ENCODE peak calls at places on chromosome 9, in nine cellular contexts. R is ovary; B is HepG2; O is BJ; G is body of pancreas; M is CD8-positive, alpha-beta memory T cell; S is CD4-positive, CD25-positive, alpha-beta regulatory T cell; A is DND-41; X is cardiac fibroblast. T is an unnamed sample.

GRCh38 chr9:7115606-7116005 is 357.8 kb downstream of the KDM4C start:
- DNase-seq in R (no peak), B (no peak), O (no peak), G (no peak), M (no peak), S (no peak), A (no peak), X (peak; percentile 14), T (no peak)

GRCh38 chr9:99823392-99824377 is 2.0 kb downstream of the NR4A3 start:
- DNase-seq in R (peak; percentile 63), B (no peak), O (no peak), G (peak; percentile 44), M (peak; percentile 48), S (peak; percentile 45), A (no peak), X (peak; percentile 47), T (no peak)

GRCh38 chr9:137487454-137488329 is 28.6 kb upstream of the NSMF start:
- DNase-seq in R (no peak), B (no peak), O (no peak), G (no peak), M (no peak), S (no peak), A (no peak), X (peak; percentile 34), T (no peak)

GRCh38 chr9:118418887-118419620 is 714.9 kb downstream of the TLR4 start:
- DNase-seq in R (no peak), B (no peak), O (no peak), G (peak; percentile 11), M (no peak), S (no peak), A (no peak), X (no peak), T (no peak)

GRCh38 chr9:100098241-100098886 is 436 bp downstream of the ERP44 start:
- DNase-seq in R (peak; percentile 44), B (peak; percentile 83), O (no peak), G (peak; percentile 71), M (peak; percentile 37), S (peak; percentile 41), A (peak; percentile 48), X (peak; percentile 53), T (no peak)

GRCh38 chr9:95605826-95606555 is 89.2 kb upstream of the PTCH1 start:
- DNase-seq in R (no peak), B (no peak), O (no peak), G (no peak), M (no peak), S (no peak), A (no peak), X (no peak), T (no peak)

GRCh38 chr9:98635374-98635773 is 73.4 kb downstream of the GABBR2 start:
- DNase-seq in R (no peak), B (no peak), O (no peak), G (no peak), M (no peak), S (no peak), A (no peak), X (no peak), T (no peak)

GRCh38 chr9:82553654-82554366 is 509.1 kb downstream of the RASEF start:
- DNase-seq in R (no peak), B (no peak), O (no peak), G (peak; percentile 25), M (no peak), S (no peak), A (no peak), X (no peak), T (no peak)

GRCh38 chr9:36193049-36193448 is 2.3 kb downstream of the CLTA start:
- DNase-seq in R (no peak), B (no peak), O (no peak), G (no peak), M (no peak), S (no peak), A (no peak), X (peak; percentile 16), T (no peak)

GRCh38 chr9:36191696-36192095 is 975 bp downstream of the CLTA start:
- DNase-seq in R (no peak), B (no peak), O (no peak), G (no peak), M (no peak), S (no peak), A (no peak), X (no peak), T (no peak)

GRCh38 chr9:36191290-36191645 is 547 bp downstream of the CLTA start:
- DNase-seq in R (no peak), B (no peak), O (no peak), G (no peak), M (peak; percentile 38), S (peak; percentile 30), A (peak; percentile 49), X (peak; percentile 28), T (no peak)

GRCh38 chr9:36190388-36191289 is at the start of gene CLTA:
- DNase-seq in R (peak; percentile 92), B (peak; percentile 99), O (peak; percentile 94), G (peak; percentile 97), M (peak; percentile 96), S (peak; percentile 95), A (peak; percentile 97), X (peak; percentile 99), T (peak; percentile 91)

DNA sequence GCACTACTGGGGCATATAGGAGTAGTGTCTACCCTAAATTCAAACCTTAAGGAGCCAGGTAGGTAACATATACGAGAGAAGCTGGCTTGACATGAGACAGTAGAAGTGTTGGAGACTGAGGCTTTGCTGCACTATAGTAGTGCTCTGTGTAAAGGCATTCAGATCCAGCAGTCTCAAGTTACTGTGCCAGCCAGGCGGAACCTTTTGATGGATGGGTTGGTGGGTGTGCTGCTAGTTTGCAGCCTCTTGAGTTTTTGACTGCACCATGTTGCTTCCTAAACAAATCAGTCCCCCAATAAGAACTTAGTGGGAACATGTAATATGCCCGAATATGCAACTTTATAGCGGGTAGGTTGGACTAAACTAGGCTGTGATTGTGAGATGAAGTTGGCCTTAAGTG is 1.5 kb downstream of the CLTA start:
- DNase-seq in R (no peak), B (no peak), O (no peak), G (no peak), M (no peak), S (no peak), A (no peak), X (peak; percentile 22), T (no peak)
- H3K4me3 ChIP-seq in R (peak overlapping the region; percentile 79), B (peak overlapping the region; percentile 85), O (peak overlapping the region; percentile 76), G (peak overlapping the region; percentile 94), M (peak overlapping the region; percentile 82), S (peak overlapping the region; percentile 93), A (peak overlapping the region; percentile 96), X (peak overlapping the region; percentile 73), T (peak overlapping the region; percentile 68)

GRCh38 chr9:130476151-130476730 is 31.5 kb downstream of the ASS1 start:
- DNase-seq in R (no peak), B (no peak), O (no peak), G (no peak), M (no peak), S (no peak), A (no peak), X (no peak), T (no peak)
- H3K4me3 ChIP-seq in R (no peak overlapping the region), B (no peak overlapping the region), O (no peak overlapping the region), G (no peak overlapping the region), M (no peak overlapping the region), S (no peak overlapping the region), A (no peak overlapping the region), X (no peak overlapping the region), T (no peak overlapping the region)

GRCh38 chr9:135419106-135419505 is 60.5 kb upstream of the PPP1R26 start:
- DNase-seq in R (no peak), B (no peak), O (no peak), G (no peak), M (no peak), S (no peak), A (no peak), X (no peak), T (no peak)

GRCh38 chr9:135416771-135417290 is 62.8 kb upstream of the PPP1R26 start:
- DNase-seq in R (no peak), B (no peak), O (no peak), G (no peak), M (no peak), S (no peak), A (no peak), X (no peak), T (no peak)

GRCh38 chr9:135423725-135424124 is 55.9 kb upstream of the PPP1R26 start:
- DNase-seq in R (no peak), B (no peak), O (no peak), G (no peak), M (no peak), S (no peak), A (no peak), X (no peak), T (no peak)

GRCh38 chr9:135418161-135418560 is 61.4 kb upstream of the PPP1R26 start:
- DNase-seq in R (no peak), B (no peak), O (no peak), G (no peak), M (no peak), S (no peak), A (no peak), X (no peak), T (no peak)

DNA sequence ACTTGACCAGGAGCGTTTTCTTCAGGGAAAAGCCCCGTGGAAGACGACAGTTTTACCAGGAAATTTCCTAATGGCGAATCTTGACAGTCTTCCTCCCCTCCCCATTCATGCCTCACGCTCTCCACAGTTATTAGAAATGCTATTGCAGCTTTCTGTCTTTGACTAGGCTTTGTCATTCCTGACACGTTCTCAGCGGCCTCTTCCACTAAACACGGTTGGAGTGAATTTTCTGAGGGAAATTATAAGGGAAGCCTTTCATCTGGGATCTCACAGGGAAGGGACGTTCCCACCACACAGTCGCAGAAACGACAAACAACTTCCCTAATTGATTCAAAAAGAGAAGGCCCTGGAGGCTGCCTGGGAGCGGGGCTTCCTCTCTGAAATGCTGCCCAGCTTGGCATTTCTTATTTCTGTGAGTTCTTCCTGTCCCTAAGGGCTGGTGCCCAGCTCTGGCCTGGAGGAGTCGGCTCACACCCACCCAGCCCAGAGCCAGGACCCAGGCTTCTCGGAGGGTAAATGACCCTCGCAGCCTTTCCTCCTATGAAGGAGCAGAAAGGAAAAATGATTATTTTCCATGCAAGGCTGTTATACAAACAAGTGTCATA is 57.1 kb upstream of the PPP1R26 start:
- DNase-seq in R (no peak), B (no peak), O (no peak), G (no peak), M (no peak), S (no peak), A (no peak), X (no peak), T (no peak)
- H3K4me3 ChIP-seq in R (no peak overlapping the region), B (no peak overlapping the region), O (no peak overlapping the region), G (no peak overlapping the region), M (no peak overlapping the region), S (no peak overlapping the region), A (no peak overlapping the region), X (no peak overlapping the region), T (no peak overlapping the region)

DNA sequence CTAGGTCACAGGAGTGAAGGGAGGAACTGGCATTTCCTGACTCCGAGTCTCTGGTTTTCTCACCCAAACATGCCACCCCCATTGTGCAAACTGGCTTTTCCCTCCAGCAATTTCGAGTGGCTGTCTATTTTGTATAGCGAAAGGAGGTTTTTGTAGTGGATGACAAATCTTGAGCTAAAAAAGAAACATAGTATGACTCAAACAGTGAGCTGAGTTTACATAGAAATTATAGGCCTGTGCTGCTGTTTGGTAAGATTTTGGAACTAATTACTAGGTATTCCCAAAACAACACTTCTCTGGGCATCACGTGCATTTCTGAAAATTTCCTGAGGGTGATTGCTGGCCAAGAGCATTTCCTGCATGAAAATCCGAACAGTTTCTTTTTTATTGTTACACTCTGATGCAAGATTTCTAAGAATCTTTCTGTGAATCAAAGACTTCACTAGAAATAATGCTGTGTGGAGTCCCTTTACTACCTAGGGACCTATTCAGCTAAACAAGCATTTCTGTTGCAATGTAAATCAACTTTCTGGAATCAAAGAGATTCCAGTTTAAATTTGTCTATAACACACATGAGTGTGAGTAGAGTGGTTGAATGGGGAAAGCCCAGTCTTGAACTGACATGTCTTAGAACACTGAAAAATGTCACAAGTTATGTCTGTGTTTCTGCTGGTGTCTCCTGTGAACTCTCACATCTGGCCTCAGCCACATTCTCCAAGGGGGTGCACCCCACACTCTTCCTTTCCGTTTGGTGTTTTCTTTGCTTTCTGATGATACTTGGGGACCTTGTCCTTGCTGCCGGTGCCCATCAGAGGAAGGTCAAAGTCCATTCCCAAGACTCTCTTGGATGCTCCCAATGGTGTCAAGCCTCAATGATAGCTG is 33.3 kb upstream of the DAPK1 start:
- DNase-seq in R (no peak), B (no peak), O (peak; percentile 22), G (no peak), M (no peak), S (no peak), A (no peak), X (peak; percentile 79), T (no peak)
- H3K4me3 ChIP-seq in R (no peak overlapping the region), B (no peak overlapping the region), O (no peak overlapping the region), G (no peak overlapping the region), M (no peak overlapping the region), S (no peak overlapping the region), A (no peak overlapping the region), X (no peak overlapping the region), T (no peak overlapping the region)